ENCODE peak calls at places on chromosomes 12 and 14, in six cellular contexts. One of them, this sample, is unnamed.

GRCh38 chr12:106020736-106021135 is 118.0 kb downstream of the NUAK1 start:
- DNase-seq in EH: peak; percentile 71
- DNase-seq in hepatic stellate cell: no peak
- DNase-seq in glomerular endothelial cell: no peak
- DNase-seq in stimulated activated CD8-positive, alpha-beta memory T cell treated with anti-CD3 and anti-CD28 coated beads, Interleukin-7, amount 100 ng/mL, for 4 hours: no peak
- DNase-seq in WERI-Rb-1: no peak
- DNase-seq in this sample: no peak

GRCh38 chr12:108855284-108856169 is 1.9 kb downstream of the SSH1 start:
- DNase-seq in WERI-Rb-1: no peak
- DNase-seq in hepatic stellate cell: no peak
- DNase-seq in glomerular endothelial cell: no peak
- DNase-seq in stimulated activated CD8-positive, alpha-beta memory T cell treated with anti-CD3 and anti-CD28 coated beads, Interleukin-7, amount 100 ng/mL, for 4 hours: no peak
- DNase-seq in EH: peak; percentile 46
- DNase-seq in this sample: no peak

GRCh38 chr14:59103396-59103795 is 85.1 kb upstream of the DAAM1 start:
- DNase-seq in hepatic stellate cell: peak; percentile 45
- DNase-seq in EH: peak; percentile 70
- DNase-seq in stimulated activated CD8-positive, alpha-beta memory T cell treated with anti-CD3 and anti-CD28 coated beads, Interleukin-7, amount 100 ng/mL, for 4 hours: no peak
- DNase-seq in glomerular endothelial cell: no peak
- DNase-seq in WERI-Rb-1: no peak
- DNase-seq in this sample: peak; percentile 29

GRCh38 chr14:78123650-78124253 is 46.4 kb upstream of the NRXN3 start:
- DNase-seq in EH: no peak
- DNase-seq in glomerular endothelial cell: no peak
- DNase-seq in hepatic stellate cell: no peak
- DNase-seq in stimulated activated CD8-positive, alpha-beta memory T cell treated with anti-CD3 and anti-CD28 coated beads, Interleukin-7, amount 100 ng/mL, for 4 hours: no peak
- DNase-seq in WERI-Rb-1: no peak
- DNase-seq in this sample: no peak

GRCh38 chr14:50116986-50117385 is 614 bp upstream of the VCPKMT start:
- DNase-seq in stimulated activated CD8-positive, alpha-beta memory T cell treated with anti-CD3 and anti-CD28 coated beads, Interleukin-7, amount 100 ng/mL, for 4 hours: no peak
- DNase-seq in hepatic stellate cell: no peak
- DNase-seq in EH: peak; percentile 3
- DNase-seq in WERI-Rb-1: no peak
- DNase-seq in glomerular endothelial cell: no peak
- DNase-seq in this sample: no peak

GRCh38 chr14:56394826-56395543 is 184.6 kb upstream of the TMEM260 start:
- DNase-seq in EH: no peak
- DNase-seq in hepatic stellate cell: no peak
- DNase-seq in glomerular endothelial cell: no peak
- DNase-seq in WERI-Rb-1: no peak
- DNase-seq in stimulated activated CD8-positive, alpha-beta memory T cell treated with anti-CD3 and anti-CD28 coated beads, Interleukin-7, amount 100 ng/mL, for 4 hours: no peak
- DNase-seq in this sample: no peak

GRCh38 chr12:121857322-121858246 is 1.1 kb downstream of the HPD start:
- DNase-seq in stimulated activated CD8-positive, alpha-beta memory T cell treated with anti-CD3 and anti-CD28 coated beads, Interleukin-7, amount 100 ng/mL, for 4 hours: no peak
- DNase-seq in EH: peak; percentile 14
- DNase-seq in hepatic stellate cell: no peak
- DNase-seq in glomerular endothelial cell: no peak
- DNase-seq in WERI-Rb-1: no peak
- DNase-seq in this sample: no peak

GRCh38 chr12:47549258-47549657 is 156.6 kb downstream of the RPAP3 start:
- DNase-seq in hepatic stellate cell: no peak
- DNase-seq in EH: no peak
- DNase-seq in WERI-Rb-1: no peak
- DNase-seq in glomerular endothelial cell: no peak
- DNase-seq in stimulated activated CD8-positive, alpha-beta memory T cell treated with anti-CD3 and anti-CD28 coated beads, Interleukin-7, amount 100 ng/mL, for 4 hours: no peak
- DNase-seq in this sample: no peak

GRCh38 chr12:130418261-130418660 is 80.6 kb downstream of the PIWIL1 start:
- DNase-seq in stimulated activated CD8-positive, alpha-beta memory T cell treated with anti-CD3 and anti-CD28 coated beads, Interleukin-7, amount 100 ng/mL, for 4 hours: no peak
- DNase-seq in EH: no peak
- DNase-seq in glomerular endothelial cell: no peak
- DNase-seq in hepatic stellate cell: no peak
- DNase-seq in WERI-Rb-1: no peak
- DNase-seq in this sample: no peak

GRCh38 chr14:106821119-106821518 is 1294.7 kb downstream of the TMEM121 start:
- DNase-seq in stimulated activated CD8-positive, alpha-beta memory T cell treated with anti-CD3 and anti-CD28 coated beads, Interleukin-7, amount 100 ng/mL, for 4 hours: no peak
- DNase-seq in EH: no peak
- DNase-seq in glomerular endothelial cell: no peak
- DNase-seq in WERI-Rb-1: no peak
- DNase-seq in hepatic stellate cell: no peak
- DNase-seq in this sample: no peak

GRCh38 chr14:100826371-100827139 is 637 bp downstream of the MEG3 start:
- DNase-seq in stimulated activated CD8-positive, alpha-beta memory T cell treated with anti-CD3 and anti-CD28 coated beads, Interleukin-7, amount 100 ng/mL, for 4 hours: no peak
- DNase-seq in hepatic stellate cell: no peak
- DNase-seq in glomerular endothelial cell: no peak
- DNase-seq in EH: peak; percentile 42
- DNase-seq in WERI-Rb-1: no peak
- DNase-seq in this sample: no peak

GRCh38 chr12:42686514-42687172 is 97.1 kb upstream of the PRICKLE1 start:
- DNase-seq in hepatic stellate cell: no peak
- DNase-seq in WERI-Rb-1: no peak
- DNase-seq in glomerular endothelial cell: no peak
- DNase-seq in stimulated activated CD8-positive, alpha-beta memory T cell treated with anti-CD3 and anti-CD28 coated beads, Interleukin-7, amount 100 ng/mL, for 4 hours: no peak
- DNase-seq in EH: no peak
- DNase-seq in this sample: no peak

GRCh38 chr14:82710257-82710841 is 1176.7 kb upstream of the SEL1L start:
- DNase-seq in EH: peak; percentile 8
- DNase-seq in stimulated activated CD8-positive, alpha-beta memory T cell treated with anti-CD3 and anti-CD28 coated beads, Interleukin-7, amount 100 ng/mL, for 4 hours: no peak
- DNase-seq in hepatic stellate cell: peak; percentile 2
- DNase-seq in WERI-Rb-1: peak; percentile 78
- DNase-seq in glomerular endothelial cell: peak; percentile 25
- DNase-seq in this sample: peak; percentile 30

GRCh38 chr12:97159397-97159796 is 252.3 kb downstream of the NEDD1 start:
- DNase-seq in glomerular endothelial cell: no peak
- DNase-seq in hepatic stellate cell: no peak
- DNase-seq in WERI-Rb-1: no peak
- DNase-seq in stimulated activated CD8-positive, alpha-beta memory T cell treated with anti-CD3 and anti-CD28 coated beads, Interleukin-7, amount 100 ng/mL, for 4 hours: no peak
- DNase-seq in EH: no peak
- DNase-seq in this sample: no peak

GRCh38 chr12:9588749-9589148 is 19.0 kb downstream of the KLRB1 start:
- DNase-seq in glomerular endothelial cell: no peak
- DNase-seq in hepatic stellate cell: no peak
- DNase-seq in stimulated activated CD8-positive, alpha-beta memory T cell treated with anti-CD3 and anti-CD28 coated beads, Interleukin-7, amount 100 ng/mL, for 4 hours: no peak
- DNase-seq in WERI-Rb-1: no peak
- DNase-seq in EH: no peak
- DNase-seq in this sample: no peak

GRCh38 chr14:68823434-68824206 is 30.8 kb upstream of the ZFP36L1 start:
- DNase-seq in EH: no peak
- DNase-seq in WERI-Rb-1: no peak
- DNase-seq in stimulated activated CD8-positive, alpha-beta memory T cell treated with anti-CD3 and anti-CD28 coated beads, Interleukin-7, amount 100 ng/mL, for 4 hours: no peak
- DNase-seq in glomerular endothelial cell: no peak
- DNase-seq in hepatic stellate cell: no peak
- DNase-seq in this sample: no peak

GRCh38 chr12:121806556-121807308 is 2.9 kb downstream of the SETD1B start:
- DNase-seq in hepatic stellate cell: no peak
- DNase-seq in stimulated activated CD8-positive, alpha-beta memory T cell treated with anti-CD3 and anti-CD28 coated beads, Interleukin-7, amount 100 ng/mL, for 4 hours: no peak
- DNase-seq in EH: peak; percentile 57
- DNase-seq in WERI-Rb-1: no peak
- DNase-seq in glomerular endothelial cell: no peak
- DNase-seq in this sample: no peak

GRCh38 chr14:54348001-54348611 is 48.7 kb upstream of the CDKN3 start:
- DNase-seq in stimulated activated CD8-positive, alpha-beta memory T cell treated with anti-CD3 and anti-CD28 coated beads, Interleukin-7, amount 100 ng/mL, for 4 hours: no peak
- DNase-seq in glomerular endothelial cell: no peak
- DNase-seq in WERI-Rb-1: peak; percentile 15
- DNase-seq in EH: peak; percentile 65
- DNase-seq in hepatic stellate cell: peak; percentile 34
- DNase-seq in this sample: peak; percentile 59

GRCh38 chr12:93614917-93615596 is 42.6 kb downstream of the SOCS2 start:
- DNase-seq in hepatic stellate cell: no peak
- DNase-seq in EH: peak; percentile 64
- DNase-seq in glomerular endothelial cell: no peak
- DNase-seq in stimulated activated CD8-positive, alpha-beta memory T cell treated with anti-CD3 and anti-CD28 coated beads, Interleukin-7, amount 100 ng/mL, for 4 hours: no peak
- DNase-seq in WERI-Rb-1: no peak
- DNase-seq in this sample: no peak

GRCh38 chr14:24074625-24075484 is 3.5 kb downstream of the CPNE6 start:
- DNase-seq in hepatic stellate cell: no peak
- DNase-seq in stimulated activated CD8-positive, alpha-beta memory T cell treated with anti-CD3 and anti-CD28 coated beads, Interleukin-7, amount 100 ng/mL, for 4 hours: no peak
- DNase-seq in WERI-Rb-1: peak; percentile 56
- DNase-seq in glomerular endothelial cell: no peak
- DNase-seq in EH: no peak
- DNase-seq in this sample: no peak

GRCh38 chr14:50668008-50668851 is at the start of gene SAV1:
- DNase-seq in WERI-Rb-1: peak; percentile 81
- DNase-seq in EH: peak; percentile 83
- DNase-seq in stimulated activated CD8-positive, alpha-beta memory T cell treated with anti-CD3 and anti-CD28 coated beads, Interleukin-7, amount 100 ng/mL, for 4 hours: peak; percentile 0
- DNase-seq in hepatic stellate cell: peak; percentile 52
- DNase-seq in glomerular endothelial cell: no peak
- DNase-seq in this sample: peak; percentile 87

GRCh38 chr12:94941440-94941862 is 62.0 kb downstream of the NDUFA12 start:
- DNase-seq in hepatic stellate cell: peak; percentile 81
- DNase-seq in WERI-Rb-1: no peak
- DNase-seq in glomerular endothelial cell: peak; percentile 42
- DNase-seq in EH: peak; percentile 92
- DNase-seq in stimulated activated CD8-positive, alpha-beta memory T cell treated with anti-CD3 and anti-CD28 coated beads, Interleukin-7, amount 100 ng/mL, for 4 hours: peak; percentile 33
- DNase-seq in this sample: peak; percentile 92

GRCh38 chr12:41052441-41052840 is 135.7 kb upstream of the PDZRN4 start:
- DNase-seq in stimulated activated CD8-positive, alpha-beta memory T cell treated with anti-CD3 and anti-CD28 coated beads, Interleukin-7, amount 100 ng/mL, for 4 hours: no peak
- DNase-seq in EH: no peak
- DNase-seq in WERI-Rb-1: no peak
- DNase-seq in hepatic stellate cell: no peak
- DNase-seq in glomerular endothelial cell: no peak
- DNase-seq in this sample: no peak

GRCh38 chr12:3036901-3037600 is 40.1 kb upstream of the TSPAN9 start:
- DNase-seq in WERI-Rb-1: no peak
- DNase-seq in stimulated activated CD8-positive, alpha-beta memory T cell treated with anti-CD3 and anti-CD28 coated beads, Interleukin-7, amount 100 ng/mL, for 4 hours: no peak
- DNase-seq in hepatic stellate cell: no peak
- DNase-seq in glomerular endothelial cell: no peak
- DNase-seq in EH: no peak
- DNase-seq in this sample: no peak

GRCh38 chr12:53073881-53074280 is 5.3 kb downstream of the SPRYD3 start:
- DNase-seq in EH: no peak
- DNase-seq in glomerular endothelial cell: no peak
- DNase-seq in stimulated activated CD8-positive, alpha-beta memory T cell treated with anti-CD3 and anti-CD28 coated beads, Interleukin-7, amount 100 ng/mL, for 4 hours: no peak
- DNase-seq in hepatic stellate cell: no peak
- DNase-seq in WERI-Rb-1: no peak
- DNase-seq in this sample: no peak

GRCh38 chr12:130227641-130228040 is 65.4 kb downstream of the FZD10 start:
- DNase-seq in EH: no peak
- DNase-seq in hepatic stellate cell: no peak
- DNase-seq in WERI-Rb-1: peak; percentile 43
- DNase-seq in stimulated activated CD8-positive, alpha-beta memory T cell treated with anti-CD3 and anti-CD28 coated beads, Interleukin-7, amount 100 ng/mL, for 4 hours: no peak
- DNase-seq in glomerular endothelial cell: no peak
- DNase-seq in this sample: no peak

GRCh38 chr14:104289485-104289884 is 151.1 kb downstream of the KIF26A start:
- DNase-seq in WERI-Rb-1: no peak
- DNase-seq in stimulated activated CD8-positive, alpha-beta memory T cell treated with anti-CD3 and anti-CD28 coated beads, Interleukin-7, amount 100 ng/mL, for 4 hours: no peak
- DNase-seq in hepatic stellate cell: no peak
- DNase-seq in EH: no peak
- DNase-seq in glomerular endothelial cell: no peak
- DNase-seq in this sample: no peak